ENCODE peak calls at places on chromosomes 6 and 20, in six cellular contexts. Q is activated B cell treated with CpG ODN at 0.5 μM for 24 hours, P is astrocyte of the cerebellum, J is Peyer's patch, G is endothelial cell of umbilical vein, R is fibroblast of lung. B is an unnamed sample.

GRCh38 chr20:47379433-47380150 is 23.1 kb upstream of the ZMYND8 start:
- DNase-seq in Q (no peak), P (no peak), J (no peak), G (no peak), R (peak; percentile 98), B (no peak)

GRCh38 chr6:32129297-32130088 is 595 bp downstream of the FKBPL start:
- DNase-seq in Q (no peak), P (peak; percentile 28), J (no peak), G (no peak), R (no peak), B (no peak)

GRCh38 chr6:109874621-109875020 is 103.5 kb upstream of the GPR6 start:
- DNase-seq in Q (no peak), P (no peak), J (no peak), G (no peak), R (no peak), B (no peak)

GRCh38 chr6:93721386-93722048 is 302.2 kb upstream of the EPHA7 start:
- DNase-seq in Q (no peak), P (peak; percentile 33), J (no peak), G (peak; percentile 2), R (peak; percentile 6), B (no peak)

GRCh38 chr20:17505664-17506517 is 25.3 kb downstream of the BFSP1 start:
- DNase-seq in Q (no peak), P (no peak), J (no peak), G (no peak), R (peak; percentile 61), B (peak; percentile 40)

GRCh38 chr20:63073051-63073737 is 66.4 kb upstream of the BHLHE23 start:
- DNase-seq in Q (no peak), P (no peak), J (no peak), G (no peak), R (no peak), B (peak; percentile 30)

GRCh38 chr6:42200035-42200434 is 5.3 kb upstream of the GUCA1B start:
- DNase-seq in Q (no peak), P (peak; percentile 70), J (no peak), G (no peak), R (peak; percentile 96), B (no peak)

GRCh38 chr6:36657942-36658544 is 20.5 kb upstream of the CDKN1A start:
- DNase-seq in Q (no peak), P (no peak), J (no peak), G (no peak), R (peak; percentile 94), B (no peak)

GRCh38 chr6:2911171-2911570 is 8.1 kb upstream of the SERPINB9 start:
- DNase-seq in Q (no peak), P (no peak), J (no peak), G (no peak), R (no peak), B (no peak)

GRCh38 chr20:1500496-1500895 is 9.3 kb upstream of the SIRPB2 start:
- DNase-seq in Q (no peak), P (no peak), J (no peak), G (no peak), R (no peak), B (no peak)

GRCh38 chr6:19538086-19538485 is 299.1 kb upstream of the ID4 start:
- DNase-seq in Q (no peak), P (no peak), J (peak; percentile 80), G (no peak), R (no peak), B (no peak)

DNA sequence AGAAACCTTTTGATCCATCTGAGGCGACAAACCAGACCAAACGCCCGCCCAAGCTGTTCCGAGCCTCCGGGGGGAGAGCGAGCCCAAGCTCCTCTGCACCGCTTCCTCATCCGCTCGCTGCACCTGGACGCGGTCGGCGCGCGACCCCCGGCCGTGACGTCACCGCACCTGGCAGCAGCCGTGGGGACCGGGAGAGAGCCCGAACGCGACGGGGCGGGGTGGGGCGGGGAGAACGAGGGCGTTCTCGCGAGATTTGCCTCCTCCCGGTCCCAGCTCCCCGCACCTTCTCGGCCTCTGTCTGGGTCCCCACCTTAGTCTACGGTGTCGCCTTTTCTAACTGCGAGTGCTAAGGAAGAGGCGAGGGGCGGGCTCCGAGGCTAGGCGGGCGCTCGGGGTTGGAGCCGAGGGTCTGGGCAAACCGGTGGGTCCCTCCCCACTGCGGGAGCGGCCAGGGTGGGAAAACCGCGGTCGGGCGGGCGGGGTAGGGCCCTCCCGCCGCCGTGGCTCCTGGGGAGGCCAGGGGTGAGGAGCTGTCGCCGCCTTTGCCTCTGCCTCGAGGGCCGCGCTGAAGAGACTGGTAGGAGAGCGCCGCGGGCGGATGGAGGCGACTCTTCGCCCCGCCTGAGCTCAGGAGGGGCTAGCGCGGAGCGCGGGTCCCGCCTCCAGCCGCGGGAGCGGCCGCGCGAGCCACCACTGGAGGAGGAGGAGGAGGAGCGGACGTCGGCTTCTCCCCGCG is at the start of gene CD2AP:
- DNase-seq in Q (peak; percentile 91), P (peak; percentile 57), J (peak; percentile 96), G (peak; percentile 82), R (peak; percentile 77), B (peak; percentile 62)
- TF ChIP-seq CTCF in Q (no peak), P (no peak), J (no peak), G (no peak), R (no peak), B (no peak)

GRCh38 chr6:39791311-39791710 is 865 bp upstream of the DAAM2 start:
- DNase-seq in Q (no peak), P (no peak), J (no peak), G (no peak), R (no peak), B (no peak)
- TF ChIP-seq CTCF in Q (no peak), P (peak; percentile 26), J (no peak), G (no peak), R (peak; percentile 32), B (no peak)

GRCh38 chr6:9851541-9852380 is 563.1 kb downstream of the TFAP2A start:
- DNase-seq in Q (no peak), P (no peak), J (no peak), G (no peak), R (peak; percentile 19), B (no peak)
- TF ChIP-seq CTCF in Q (no peak), P (no peak), J (no peak), G (no peak), R (no peak), B (no peak)

GRCh38 chr20:60299951-60300350 is 341.7 kb downstream of the CDH26 start:
- DNase-seq in Q (no peak), P (no peak), J (no peak), G (no peak), R (no peak), B (no peak)
- TF ChIP-seq CTCF in Q (no peak), P (no peak), J (no peak), G (no peak), R (no peak), B (no peak)

B was measured in CD14-positive monocyte.